ENCODE peak calls at places on chromosomes 3 and 15, in five cellular contexts. U, E, T, H and P are unnamed samples.

GRCh38 chr3:22098000-22098399 is 347.0 kb upstream of the ZNF385D start:
- DNase-seq in H (no peak), E (no peak), U (no peak), T (no peak), P (no peak)

GRCh38 chr3:36733723-36734122 is 30.6 kb downstream of the DCLK3 start:
- DNase-seq in T (no peak), E (no peak), U (no peak), H (no peak), P (no peak)

GRCh38 chr3:105915524-105915923 is 46.7 kb upstream of the CBLB start:
- DNase-seq in T (no peak), H (no peak), E (no peak), U (no peak), P (no peak)

GRCh38 chr3:53816430-53816829 is 29.8 kb downstream of the CHDH start:
- DNase-seq in H (no peak), E (no peak), U (no peak), T (no peak), P (no peak)

GRCh38 chr3:134640872-134641470 is 9.9 kb downstream of the KY start:
- DNase-seq in U (no peak), T (no peak), H (no peak), E (no peak), P (no peak)

GRCh38 chr3:116140100-116140689 is 305.1 kb downstream of the LSAMP start:
- DNase-seq in H (no peak), T (no peak), U (no peak), E (peak), P (no peak)

GRCh38 chr15:70701891-70702568 is 61.3 kb downstream of the UACA start:
- DNase-seq in H (no peak), U (no peak), E (no peak), T (no peak), P (no peak)

GRCh38 chr15:81222007-81222406 is 25.3 kb downstream of the IL16 start:
- DNase-seq in T (no peak), H (no peak), E (no peak), U (no peak), P (no peak)

GRCh38 chr3:33789183-33789954 is 9.1 kb upstream of the PDCD6IP start:
- DNase-seq in T (no peak), E (no peak), U (no peak), H (no peak), P (no peak)

GRCh38 chr3:57385498-57385897 is 93.0 kb upstream of the ASB14 start:
- DNase-seq in U (no peak), H (no peak), T (no peak), E (no peak), P (no peak)

GRCh38 chr3:141605883-141606282 is 119.1 kb downstream of the RASA2 start:
- DNase-seq in U (no peak), E (no peak), T (no peak), H (no peak), P (no peak)

GRCh38 chr3:195179782-195180489 is 91.0 kb downstream of the XXYLT1 start:
- DNase-seq in T (no peak), H (no peak), E (no peak), U (no peak), P (peak)

GRCh38 chr15:37824717-37825382 is 109.6 kb upstream of the TMCO5A start:
- DNase-seq in H (no peak), U (no peak), E (no peak), T (no peak), P (no peak)